ENCODE peak calls at places on chromosomes 2 and 18, in five cellular contexts. T is HCT116, S is GM23248, V is K562, A is mammary epithelial cell. D is an unnamed sample.

GRCh38 chr2:207939342-207940108 is 85.8 kb downstream of the PLEKHM3 start:
- DNase-seq in V (no peak), T (no peak), A (peak; percentile 52), S (no peak), D (no peak)

GRCh38 chr2:64924178-64924934 is 64.8 kb upstream of the SLC1A4 start:
- DNase-seq in A (no peak), S (no peak), V (no peak), T (no peak), D (no peak)

GRCh38 chr2:222882484-222882928 is 21.7 kb downstream of the ACSL3 start:
- DNase-seq in A (peak; percentile 45), S (no peak), T (no peak), V (no peak), D (no peak)

GRCh38 chr18:48553236-48553635 is 14.4 kb downstream of the CTIF start:
- DNase-seq in A (peak; percentile 84), V (no peak), T (no peak), S (no peak), D (no peak)

GRCh38 chr2:42558827-42559226 is 9.6 kb upstream of the MTA3 start:
- DNase-seq in A (peak; percentile 19), T (peak; percentile 3), V (no peak), S (no peak), D (peak; percentile 33)

GRCh38 chr2:140988597-140988996 is 1142.2 kb downstream of the LRP1B start:
- DNase-seq in A (no peak), S (peak; percentile 9), V (no peak), T (no peak), D (no peak)

GRCh38 chr2:225165052-225165451 is 122.8 kb upstream of the DOCK10 start:
- DNase-seq in V (no peak), A (peak; percentile 40), S (peak; percentile 87), T (no peak), D (no peak)

GRCh38 chr18:3323900-3324299 is 62.0 kb downstream of the MYL12B start:
- DNase-seq in A (no peak), V (peak; percentile 52), T (no peak), S (peak; percentile 20), D (no peak)

GRCh38 chr2:201618744-201619654 is 24.3 kb downstream of the TMEM237 start:
- DNase-seq in S (peak; percentile 95), T (no peak), V (peak; percentile 29), A (no peak), D (no peak)

GRCh38 chr2:216857131-216857550 is 2.7 kb downstream of the TNP1 start:
- DNase-seq in V (no peak), S (peak; percentile 81), T (no peak), A (peak; percentile 11), D (no peak)

GRCh38 chr2:2577366-2577765 is 246.3 kb upstream of the MYT1L start:
- DNase-seq in S (peak; percentile 1), T (no peak), V (no peak), A (no peak), D (no peak)

GRCh38 chr2:2573205-2573604 is 242.1 kb upstream of the MYT1L start:
- DNase-seq in S (no peak), V (no peak), A (no peak), T (no peak), D (no peak)

GRCh38 chr2:2574401-2575184 is 243.5 kb upstream of the MYT1L start:
- DNase-seq in A (no peak), S (no peak), T (no peak), V (no peak), D (no peak)

GRCh38 chr2:2573658-2574293 is 242.7 kb upstream of the MYT1L start:
- DNase-seq in T (no peak), V (peak; percentile 6), S (peak; percentile 22), A (peak; percentile 0), D (peak; percentile 7)

DNA sequence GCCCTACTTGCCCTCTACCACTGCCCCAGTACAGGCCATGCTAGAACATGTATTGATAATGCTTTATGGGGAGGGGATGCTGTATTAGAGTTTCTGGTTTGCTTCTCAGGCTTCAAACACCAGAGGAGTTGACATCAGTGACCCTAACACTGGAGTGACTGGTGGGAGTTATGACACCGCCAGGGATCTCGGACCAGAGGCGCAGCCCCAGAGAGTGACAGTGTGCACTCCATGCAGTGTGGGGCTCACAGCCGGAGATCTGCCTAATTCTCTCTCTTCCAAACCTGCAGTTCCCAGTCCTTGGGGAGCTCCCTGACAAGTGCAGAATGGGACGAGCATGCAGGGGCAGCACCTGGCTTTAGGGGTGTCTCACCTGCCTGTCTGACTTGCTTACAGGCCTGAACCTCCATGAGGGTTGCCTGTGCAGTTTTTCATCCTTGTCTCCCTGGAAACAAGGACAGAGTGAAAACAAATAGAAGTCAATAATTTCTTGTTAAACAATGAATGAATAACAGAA is 244.9 kb upstream of the MYT1L start:
- DNase-seq in T (no peak), V (no peak), S (no peak), A (no peak), D (no peak)
- H3K27ac ChIP-seq in T (no peak overlapping the region), V (no peak overlapping the region), S (no peak overlapping the region), A (no peak overlapping the region), D (no peak overlapping the region)

GRCh38 chr2:33024758-33025157 is 78.0 kb downstream of the LTBP1 start:
- DNase-seq in V (no peak), T (no peak), A (no peak), S (no peak), D (no peak)
- H3K36me3 ChIP-seq in V (no peaks in the 10 kb centered on the region), T (no peaks in the 10 kb centered on the region), A (no peaks in the 10 kb centered on the region), S (no peaks in the 10 kb centered on the region), D (peaks cover 86% of the 10 kb centered on the region)

DNA sequence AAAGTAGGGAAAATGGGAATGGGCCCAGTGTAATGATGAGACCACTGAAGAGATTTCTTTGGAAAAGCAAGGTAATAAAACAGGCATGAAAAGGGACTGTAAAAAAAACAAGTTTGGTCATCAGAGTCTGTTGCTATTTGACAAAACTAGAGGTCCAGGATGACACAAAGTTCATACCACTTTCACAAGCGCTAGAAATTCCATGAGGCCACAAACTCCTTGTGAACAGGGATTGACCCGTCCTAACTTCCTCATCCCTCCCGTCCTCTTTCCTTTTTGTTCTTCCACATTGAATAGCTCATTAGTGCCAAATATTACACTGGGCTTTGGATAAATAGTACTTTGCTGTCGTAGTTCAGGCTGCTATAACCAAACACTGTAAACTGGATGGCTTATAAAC is 188.8 kb upstream of the EPC2 start:
- DNase-seq in V (no peak), T (no peak), S (peak; percentile 0), A (no peak), D (no peak)
- H4K20me1 ChIP-seq in V (no peaks in the 10 kb centered on the region), T (no peaks in the 10 kb centered on the region), S (no peaks in the 10 kb centered on the region), A (no peaks in the 10 kb centered on the region), D (peaks cover 3% of the 10 kb centered on the region)

GRCh38 chr2:97755491-97755890 is 42.1 kb downstream of the ZAP70 start:
- DNase-seq in T (no peak), V (no peak), A (no peak), S (no peak), D (no peak)

GRCh38 chr2:97750017-97750416 is 36.6 kb downstream of the ZAP70 start:
- DNase-seq in V (no peak), S (no peak), A (no peak), T (no peak), D (no peak)

GRCh38 chr2:97754690-97755346 is 41.4 kb downstream of the ZAP70 start:
- DNase-seq in T (no peak), S (no peak), A (peak; percentile 77), V (no peak), D (no peak)

GRCh38 chr2:97751752-97752151 is 38.4 kb downstream of the ZAP70 start:
- DNase-seq in T (no peak), S (no peak), V (no peak), A (peak; percentile 21), D (no peak)

GRCh38 chr2:97752342-97753334 is 39.3 kb downstream of the ZAP70 start:
- DNase-seq in V (no peak), S (peak; percentile 38), A (peak; percentile 40), T (no peak), D (no peak)
- H3K27ac ChIP-seq in V (no peak overlapping the region), S (no peak overlapping the region), A (peak overlapping the region; percentile 71), T (no peak overlapping the region), D (no peak overlapping the region)

GRCh38 chr2:11215407-11215806 is 60.1 kb downstream of the SLC66A3 start:
- DNase-seq in T (no peak), V (no peak), A (no peak), S (no peak), D (no peak)
- H3K36me3 ChIP-seq in T (peaks cover 20% of the 10 kb centered on the region), V (peaks cover 56% of the 10 kb centered on the region), A (peaks cover 41% of the 10 kb centered on the region), S (peaks cover 36% of the 10 kb centered on the region), D (peaks cover 60% of the 10 kb centered on the region)

GRCh38 chr2:1563943-1564342 is 150.7 kb downstream of the TPO start:
- DNase-seq in V (no peak), S (no peak), A (no peak), T (no peak), D (no peak)
- H4K20me1 ChIP-seq in V (no peaks in the 10 kb centered on the region), S (no peaks in the 10 kb centered on the region), A (no peaks in the 10 kb centered on the region), T (no peaks in the 10 kb centered on the region), D (no peaks in the 10 kb centered on the region)

DNA sequence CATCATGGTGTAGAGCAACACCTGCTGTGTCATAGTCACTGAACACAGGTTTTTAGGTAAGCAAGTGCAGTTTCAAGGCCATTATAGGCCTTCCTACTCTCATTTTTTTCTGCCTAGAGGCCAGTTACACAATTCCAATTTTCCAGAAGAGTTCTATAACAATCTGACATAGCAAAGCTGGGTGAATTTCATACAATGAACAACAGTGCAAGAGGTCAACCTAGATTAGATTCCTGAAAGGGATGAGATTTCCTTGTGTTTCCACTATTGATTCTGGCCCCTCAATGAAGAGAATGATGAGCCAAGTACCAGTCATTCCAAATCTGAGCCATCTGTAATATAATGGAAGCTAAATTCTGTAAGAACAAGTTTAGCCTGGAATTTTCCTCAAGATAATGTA is 15.3 kb upstream of the CD28 start:
- DNase-seq in A (no peak), S (no peak), T (no peak), V (no peak), D (no peak)
- H3K27ac ChIP-seq in A (no peak overlapping the region), S (no peak overlapping the region), T (no peak overlapping the region), V (no peak overlapping the region), D (peak overlapping the region; percentile 93)

GRCh38 chr2:237644059-237644703 is 16.8 kb downstream of the LRRFIP1 start:
- DNase-seq in T (no peak), V (no peak), A (no peak), S (no peak), D (no peak)
- H3K36me3 ChIP-seq in T (no peaks in the 10 kb centered on the region), V (no peaks in the 10 kb centered on the region), A (no peaks in the 10 kb centered on the region), S (no peaks in the 10 kb centered on the region), D (no peaks in the 10 kb centered on the region)

GRCh38 chr2:84314901-84315330 is 144.2 kb downstream of the SUCLG1 start:
- DNase-seq in T (peak; percentile 75), A (peak; percentile 69), S (peak; percentile 80), V (peak; percentile 85), D (peak; percentile 79)

GRCh38 chr2:84314250-84314649 is 144.8 kb downstream of the SUCLG1 start:
- DNase-seq in V (no peak), A (no peak), S (no peak), T (no peak), D (no peak)

GRCh38 chr2:84319566-84319965 is 139.5 kb downstream of the SUCLG1 start:
- DNase-seq in T (no peak), V (no peak), A (no peak), S (no peak), D (no peak)

DNA sequence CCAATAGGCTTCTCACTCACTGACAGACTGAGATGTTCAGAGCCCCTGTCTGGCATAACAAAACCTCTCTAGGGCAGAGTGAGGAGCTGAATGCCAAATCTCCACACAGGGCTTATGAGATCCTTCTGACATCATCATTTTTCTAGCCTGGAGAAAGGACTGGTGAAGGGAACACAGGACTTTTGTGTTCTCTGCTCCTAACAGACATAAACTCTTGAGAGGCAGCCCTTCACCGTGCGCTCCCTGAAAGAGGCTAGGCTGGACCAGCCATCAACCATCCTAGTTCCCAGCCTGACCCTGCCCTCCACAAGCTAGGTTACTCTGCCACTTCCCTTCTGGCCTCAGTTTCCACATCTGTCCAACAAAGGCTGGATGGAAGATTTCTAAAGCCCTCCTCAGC is 141.9 kb downstream of the SUCLG1 start:
- DNase-seq in T (no peak), A (no peak), S (no peak), V (no peak), D (no peak)
- H4K20me1 ChIP-seq in T (no peaks in the 10 kb centered on the region), A (no peaks in the 10 kb centered on the region), S (no peaks in the 10 kb centered on the region), V (no peaks in the 10 kb centered on the region), D (no peaks in the 10 kb centered on the region)

D was measured in OCI-LY7.